ENCODE peak calls at places on chromosomes 5 and 9, in four cellular contexts. L, Q, W and G are unnamed samples.
A peak's percentile ranks its signal among the peaks of the same experiment; 100 is the strongest.

GRCh38 chr5:113682497-113683136 is 169.1 kb downstream of the YTHDC2 start:
- DNase-seq in L (no peak), Q (no peak), W (no peak), G (no peak)

GRCh38 chr5:158910782-158911692 is 188.7 kb downstream of the EBF1 start:
- DNase-seq in L (peak; percentile 43), Q (no peak), W (no peak), G (no peak)

GRCh38 chr5:140868721-140869554 is at the start of gene PCDHA11:
- DNase-seq in L (no peak), Q (no peak), W (no peak), G (peak; percentile 43)

GRCh38 chr9:104983491-104983890 is 55.5 kb upstream of the ABCA1 start:
- DNase-seq in L (no peak), Q (no peak), W (no peak), G (no peak)

GRCh38 chr9:35415769-35416427 is 74.0 kb upstream of the RUSC2 start:
- DNase-seq in L (no peak), Q (no peak), W (no peak), G (peak; percentile 35)

GRCh38 chr5:180328296-180329137 is 24.6 kb downstream of the GFPT2 start:
- DNase-seq in L (peak; percentile 74), Q (peak; percentile 88), W (peak; percentile 87), G (peak; percentile 76)

GRCh38 chr9:5643005-5643624 is 14.2 kb downstream of the RIC1 start:
- DNase-seq in L (no peak), Q (no peak), W (no peak), G (no peak)

GRCh38 chr5:102385365-102385764 is 89.3 kb upstream of the SLCO4C1 start:
- DNase-seq in L (no peak), Q (no peak), W (no peak), G (no peak)

GRCh38 chr5:111278824-111279504 is 54.8 kb downstream of the CAMK4 start:
- DNase-seq in L (peak; percentile 51), Q (peak; percentile 68), W (peak; percentile 42), G (peak; percentile 67)

GRCh38 chr5:78648359-78649219 is at the start of gene LHFPL2:
- DNase-seq in L (peak; percentile 57), Q (peak; percentile 77), W (peak; percentile 95), G (peak; percentile 79)

GRCh38 chr9:89848060-89849040 is 243.5 kb downstream of the GADD45G start:
- DNase-seq in L (no peak), Q (no peak), W (no peak), G (no peak)

GRCh38 chr5:169956756-169957155 is 23.5 kb downstream of the INSYN2B start:
- DNase-seq in L (no peak), Q (no peak), W (no peak), G (no peak)

GRCh38 chr5:74514888-74515551 is 125.5 kb downstream of the ENC1 start:
- DNase-seq in L (no peak), Q (no peak), W (no peak), G (no peak)

GRCh38 chr5:94890907-94891306 is 272.4 kb downstream of the SLF1 start:
- DNase-seq in L (no peak), Q (no peak), W (no peak), G (no peak)

GRCh38 chr5:124839371-124839998 is 93.0 kb upstream of the ZNF608 start:
- DNase-seq in L (no peak), Q (no peak), W (no peak), G (no peak)

GRCh38 chr5:109016300-109016699 is 268.6 kb downstream of the FER start:
- DNase-seq in L (no peak), Q (no peak), W (no peak), G (no peak)

GRCh38 chr5:75322066-75322465 is 15.0 kb upstream of the HMGCR start:
- DNase-seq in L (no peak), Q (no peak), W (no peak), G (no peak)

GRCh38 chr9:15253197-15253596 is 53.8 kb downstream of the TTC39B start:
- DNase-seq in L (peak; percentile 57), Q (no peak), W (no peak), G (no peak)

GRCh38 chr5:45623855-45624254 is 72.3 kb downstream of the HCN1 start:
- DNase-seq in L (no peak), Q (no peak), W (no peak), G (no peak)

GRCh38 chr5:14665110-14665822 is 748 bp downstream of the OTULIN start:
- DNase-seq in L (no peak), Q (peak; percentile 45), W (peak; percentile 53), G (peak; percentile 50)

GRCh38 chr5:131228646-131229045 is 35.2 kb upstream of the CDC42SE2 start:
- DNase-seq in L (no peak), Q (no peak), W (no peak), G (no peak)

GRCh38 chr9:94801685-94802084 is 75.2 kb downstream of the AOPEP start:
- DNase-seq in L (no peak), Q (no peak), W (no peak), G (no peak)

GRCh38 chr5:108543486-108543885 is 161.6 kb upstream of the FBXL17 start:
- DNase-seq in L (no peak), Q (no peak), W (no peak), G (no peak)

GRCh38 chr9:109574061-109574882 is 76.2 kb upstream of the PTPN3 start:
- DNase-seq in L (peak; percentile 74), Q (no peak), W (peak; percentile 42), G (peak; percentile 36)

GRCh38 chr9:16612627-16613026 is 257.8 kb downstream of the BNC2 start:
- DNase-seq in L (no peak), Q (no peak), W (no peak), G (no peak)

GRCh38 chr5:28523887-28524637 is 1485.7 kb upstream of the CDH9 start:
- DNase-seq in L (peak; percentile 94), Q (no peak), W (no peak), G (no peak)

GRCh38 chr5:6745706-6746217 is 32.5 kb downstream of the TENT4A start:
- DNase-seq in L (peak; percentile 58), Q (no peak), W (peak; percentile 71), G (peak; percentile 25)

GRCh38 chr9:85522459-85523092 is 219.2 kb downstream of the AGTPBP1 start:
- DNase-seq in L (peak; percentile 43), Q (no peak), W (peak; percentile 68), G (peak; percentile 63)

GRCh38 chr9:86405926-86406325 is 51.7 kb upstream of the TUT7 start:
- DNase-seq in L (peak; percentile 88), Q (no peak), W (no peak), G (no peak)

GRCh38 chr9:88303785-88304495 is 84.3 kb upstream of the SPIN1 start:
- DNase-seq in L (peak; percentile 33), Q (no peak), W (no peak), G (no peak)

GRCh38 chr5:56490971-56491468 is 257.9 kb upstream of the ANKRD55 start:
- DNase-seq in L (no peak), Q (no peak), W (no peak), G (peak; percentile 64)

GRCh38 chr9:98099898-98100297 is 19.1 kb downstream of the TRIM14 start:
- DNase-seq in L (no peak), Q (no peak), W (no peak), G (no peak)
- H3K27ac ChIP-seq in L (no peak overlapping the region), Q (peak overlapping the region; percentile 11), W (no peak overlapping the region), G (no peak overlapping the region)

GRCh38 chr9:133461975-133462374 is 2.2 kb downstream of the CACFD1 start:
- DNase-seq in L (no peak), Q (peak; percentile 44), W (no peak), G (peak; percentile 71)
- H3K27ac ChIP-seq in L (no peak overlapping the region), Q (peak overlapping the region; percentile 98), W (no peak overlapping the region), G (peak overlapping the region; percentile 99)

DNA sequence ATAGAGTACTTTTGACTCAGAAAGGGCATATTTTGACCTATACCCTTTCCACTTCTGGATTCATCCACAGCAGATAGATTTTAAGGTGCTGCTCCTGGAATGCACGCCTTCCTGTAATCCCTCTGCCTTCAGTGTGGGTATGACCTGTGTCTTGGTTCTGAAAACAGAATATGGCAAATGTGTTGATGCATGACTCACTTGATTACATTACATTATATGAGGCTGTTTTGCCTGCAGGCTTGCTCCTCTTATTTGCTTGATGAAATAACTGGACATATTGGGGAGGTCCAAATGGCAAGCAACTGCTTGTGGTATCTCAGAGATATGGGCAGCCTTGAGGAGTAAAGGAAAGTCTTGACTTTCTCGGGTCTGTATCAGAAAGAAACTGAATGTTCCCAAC is 468.6 kb downstream of the CDH18 start:
- DNase-seq in L (no peak), Q (no peak), W (no peak), G (no peak)
- H3K27ac ChIP-seq in L (no peak overlapping the region), Q (no peak overlapping the region), W (no peak overlapping the region), G (no peak overlapping the region)

GRCh38 chr5:10546186-10546585 is 17.7 kb upstream of the ANKRD33B start:
- DNase-seq in L (no peak), Q (no peak), W (no peak), G (no peak)

GRCh38 chr5:10548418-10549122 is 15.3 kb upstream of the ANKRD33B start:
- DNase-seq in L (no peak), Q (no peak), W (no peak), G (no peak)

GRCh38 chr5:10552183-10553143 is 11.4 kb upstream of the ANKRD33B start:
- DNase-seq in L (peak; percentile 41), Q (no peak), W (no peak), G (no peak)

GRCh38 chr5:10553476-10553875 is 10.4 kb upstream of the ANKRD33B start:
- DNase-seq in L (no peak), Q (no peak), W (no peak), G (no peak)

DNA sequence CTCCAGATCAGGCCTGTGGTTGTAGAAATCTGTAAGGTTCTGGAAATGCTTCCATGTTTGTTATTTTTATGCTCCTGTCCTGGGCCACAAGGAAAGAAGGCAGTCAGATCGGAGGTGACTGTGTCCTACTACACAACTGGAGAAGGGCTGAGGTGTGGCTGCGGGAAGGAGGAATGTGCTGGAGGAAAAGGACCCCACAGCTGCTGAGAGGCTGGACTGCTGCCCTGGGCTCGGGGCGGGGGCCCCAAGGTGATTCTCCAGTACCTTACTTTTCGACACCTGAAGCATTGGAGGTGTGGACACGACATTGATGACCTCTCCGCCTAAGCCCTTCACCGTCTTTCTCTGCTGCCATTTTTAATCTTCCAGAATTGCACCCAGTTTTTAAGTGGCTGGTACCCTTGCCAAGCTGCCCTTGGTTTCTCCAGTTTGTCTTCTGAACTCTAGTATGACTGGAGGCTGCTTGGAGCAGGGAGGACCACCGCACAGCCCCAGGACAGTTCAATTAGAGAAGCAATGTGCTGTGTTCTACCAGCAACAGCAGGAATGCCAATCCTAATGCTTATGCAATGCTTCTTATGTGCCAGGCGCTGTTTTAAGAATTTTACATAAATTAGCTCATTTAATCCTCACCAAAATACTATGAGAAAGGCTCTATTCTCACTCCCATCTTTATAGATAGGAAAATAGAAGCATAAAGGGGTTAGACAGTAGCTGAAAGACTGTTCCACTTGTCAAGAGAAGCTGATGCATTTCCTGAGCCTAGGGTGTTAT is 13.5 kb upstream of the ANKRD33B start:
- DNase-seq in L (no peak), Q (no peak), W (no peak), G (no peak)
- H3K27ac ChIP-seq in L (peak overlapping the region; percentile 85), Q (peak overlapping the region; percentile 22), W (no peak overlapping the region), G (no peak overlapping the region)

DNA sequence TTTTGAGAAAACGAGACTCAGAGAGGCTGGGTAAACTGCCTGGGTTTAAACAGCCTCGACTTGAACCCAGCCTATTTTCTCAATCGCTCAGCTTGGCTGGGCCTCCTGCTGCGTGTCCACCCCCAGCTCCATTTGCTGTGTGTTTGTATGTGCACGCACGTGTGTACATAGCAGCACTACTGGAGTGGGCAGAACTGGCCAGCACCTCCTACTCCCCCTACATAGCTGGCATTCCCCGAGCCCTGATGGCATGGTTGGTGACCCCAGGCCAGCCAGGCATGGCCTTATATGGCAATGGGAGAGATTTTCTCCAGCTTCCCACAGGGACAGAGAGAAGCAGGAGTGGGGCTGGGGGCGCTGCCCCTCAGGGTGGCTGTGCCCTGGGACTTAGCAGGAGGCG is 4.1 kb downstream of the AIF1L start:
- DNase-seq in L (no peak), Q (no peak), W (no peak), G (no peak)
- H3K27ac ChIP-seq in L (no peak overlapping the region), Q (no peak overlapping the region), W (no peak overlapping the region), G (no peak overlapping the region)